ENCODE peak calls at places on chromosomes 6 and 20, in seven cellular contexts. One of them, this sample, is unnamed.
A peak's percentile ranks its signal among the peaks of the same experiment; 100 is the strongest.

GRCh38 chr20:32463642-32464400 is 105.7 kb downstream of the ASXL1 start:
- DNase-seq in nephron progenitor cell: peak; percentile 67
- DNase-seq in osteocyte: no peak
- DNase-seq in CD8-positive, alpha-beta memory T cell: no peak
- DNase-seq in OCI-LY7: no peak
- DNase-seq in putamen: peak; percentile 95
- DNase-seq in astrocyte of the spinal cord: no peak
- DNase-seq in this sample: no peak

GRCh38 chr20:47557791-47558190 is 56.1 kb downstream of the NCOA3 start:
- DNase-seq in nephron progenitor cell: no peak
- DNase-seq in osteocyte: no peak
- DNase-seq in CD8-positive, alpha-beta memory T cell: no peak
- DNase-seq in OCI-LY7: no peak
- DNase-seq in putamen: no peak
- DNase-seq in astrocyte of the spinal cord: no peak
- DNase-seq in this sample: no peak

GRCh38 chr20:36975085-36975829 is 23.7 kb upstream of the SAMHD1 start:
- DNase-seq in nephron progenitor cell: no peak
- DNase-seq in osteocyte: no peak
- DNase-seq in CD8-positive, alpha-beta memory T cell: peak; percentile 86
- DNase-seq in OCI-LY7: peak; percentile 38
- DNase-seq in putamen: no peak
- DNase-seq in astrocyte of the spinal cord: no peak
- DNase-seq in this sample: no peak

GRCh38 chr6:5398530-5398929 is 137.2 kb downstream of the FARS2 start:
- DNase-seq in nephron progenitor cell: no peak
- DNase-seq in osteocyte: no peak
- DNase-seq in CD8-positive, alpha-beta memory T cell: no peak
- DNase-seq in OCI-LY7: peak; percentile 63
- DNase-seq in putamen: no peak
- DNase-seq in astrocyte of the spinal cord: peak; percentile 42
- DNase-seq in this sample: no peak

GRCh38 chr6:153043719-153044118 is 41.2 kb upstream of the MTRF1L start:
- DNase-seq in nephron progenitor cell: no peak
- DNase-seq in osteocyte: no peak
- DNase-seq in CD8-positive, alpha-beta memory T cell: no peak
- DNase-seq in OCI-LY7: no peak
- DNase-seq in putamen: no peak
- DNase-seq in astrocyte of the spinal cord: no peak
- DNase-seq in this sample: no peak

GRCh38 chr6:117329926-117330325 is 64.6 kb downstream of the VGLL2 start:
- DNase-seq in nephron progenitor cell: no peak
- DNase-seq in osteocyte: no peak
- DNase-seq in CD8-positive, alpha-beta memory T cell: no peak
- DNase-seq in OCI-LY7: no peak
- DNase-seq in putamen: no peak
- DNase-seq in astrocyte of the spinal cord: no peak
- DNase-seq in this sample: no peak

GRCh38 chr6:99312354-99312753 is 37.1 kb downstream of the FAXC start:
- DNase-seq in nephron progenitor cell: no peak
- DNase-seq in osteocyte: no peak
- DNase-seq in CD8-positive, alpha-beta memory T cell: no peak
- DNase-seq in OCI-LY7: no peak
- DNase-seq in putamen: no peak
- DNase-seq in astrocyte of the spinal cord: no peak
- DNase-seq in this sample: no peak

GRCh38 chr20:12012241-12013222 is 94.8 kb downstream of the BTBD3 start:
- DNase-seq in nephron progenitor cell: peak; percentile 24
- DNase-seq in osteocyte: peak; percentile 38
- DNase-seq in CD8-positive, alpha-beta memory T cell: no peak
- DNase-seq in OCI-LY7: peak; percentile 47
- DNase-seq in putamen: no peak
- DNase-seq in astrocyte of the spinal cord: peak; percentile 48
- DNase-seq in this sample: no peak

GRCh38 chr6:143619844-143620243 is 57.9 kb upstream of the PHACTR2 start:
- DNase-seq in nephron progenitor cell: no peak
- DNase-seq in osteocyte: no peak
- DNase-seq in CD8-positive, alpha-beta memory T cell: no peak
- DNase-seq in OCI-LY7: no peak
- DNase-seq in putamen: no peak
- DNase-seq in astrocyte of the spinal cord: no peak
- DNase-seq in this sample: no peak

GRCh38 chr6:5208491-5208890 is 52.3 kb downstream of the LYRM4 start:
- DNase-seq in nephron progenitor cell: no peak
- DNase-seq in osteocyte: no peak
- DNase-seq in CD8-positive, alpha-beta memory T cell: no peak
- DNase-seq in OCI-LY7: no peak
- DNase-seq in putamen: no peak
- DNase-seq in astrocyte of the spinal cord: no peak
- DNase-seq in this sample: no peak

GRCh38 chr6:1297746-1298145 is 14.2 kb upstream of the FOXQ1 start:
- DNase-seq in nephron progenitor cell: no peak
- DNase-seq in osteocyte: no peak
- DNase-seq in CD8-positive, alpha-beta memory T cell: no peak
- DNase-seq in OCI-LY7: no peak
- DNase-seq in putamen: no peak
- DNase-seq in astrocyte of the spinal cord: peak; percentile 14
- DNase-seq in this sample: no peak

GRCh38 chr20:49989234-49990065 is 6.7 kb downstream of the SNAI1 start:
- DNase-seq in nephron progenitor cell: peak; percentile 62
- DNase-seq in osteocyte: no peak
- DNase-seq in CD8-positive, alpha-beta memory T cell: no peak
- DNase-seq in OCI-LY7: no peak
- DNase-seq in putamen: no peak
- DNase-seq in astrocyte of the spinal cord: peak; percentile 83
- DNase-seq in this sample: no peak

GRCh38 chr6:35262596-35262995 is 3.1 kb downstream of the ZNF76 start:
- DNase-seq in nephron progenitor cell: no peak
- DNase-seq in osteocyte: no peak
- DNase-seq in CD8-positive, alpha-beta memory T cell: no peak
- DNase-seq in OCI-LY7: no peak
- DNase-seq in putamen: no peak
- DNase-seq in astrocyte of the spinal cord: no peak
- DNase-seq in this sample: no peak

GRCh38 chr20:34600892-34601653 is 42.6 kb downstream of the MAP1LC3A start:
- DNase-seq in nephron progenitor cell: no peak
- DNase-seq in osteocyte: no peak
- DNase-seq in CD8-positive, alpha-beta memory T cell: no peak
- DNase-seq in OCI-LY7: no peak
- DNase-seq in putamen: no peak
- DNase-seq in astrocyte of the spinal cord: no peak
- DNase-seq in this sample: no peak

GRCh38 chr6:146915671-146916127 is 288.5 kb upstream of the STXBP5 start:
- DNase-seq in nephron progenitor cell: no peak
- DNase-seq in osteocyte: no peak
- DNase-seq in CD8-positive, alpha-beta memory T cell: no peak
- DNase-seq in OCI-LY7: no peak
- DNase-seq in putamen: no peak
- DNase-seq in astrocyte of the spinal cord: peak; percentile 59
- DNase-seq in this sample: no peak

GRCh38 chr6:30744054-30744805 is at the start of gene IER3:
- DNase-seq in nephron progenitor cell: peak; percentile 85
- DNase-seq in osteocyte: peak; percentile 97
- DNase-seq in CD8-positive, alpha-beta memory T cell: peak; percentile 72
- DNase-seq in OCI-LY7: peak; percentile 67
- DNase-seq in putamen: peak; percentile 81
- DNase-seq in astrocyte of the spinal cord: peak; percentile 93
- DNase-seq in this sample: peak; percentile 95

GRCh38 chr20:20849126-20849525 is 136.7 kb upstream of the RALGAPA2 start:
- DNase-seq in nephron progenitor cell: no peak
- DNase-seq in osteocyte: no peak
- DNase-seq in CD8-positive, alpha-beta memory T cell: no peak
- DNase-seq in OCI-LY7: no peak
- DNase-seq in putamen: peak; percentile 89
- DNase-seq in astrocyte of the spinal cord: no peak
- DNase-seq in this sample: no peak